ENCODE peak calls at places on chromosome 5, in five cellular contexts. B is lower leg skin, N is fibroblast of mammary gland, Q is GM12865, M is tibial artery. T is an unnamed sample.

GRCh38 chr5:141637266-141637692 is 482 bp downstream of the RELL2 start:
- DNase-seq in B (peak), N (no peak), Q (peak), M (no peak), T (no peak)

GRCh38 chr5:122972877-122973276 is 63.6 kb downstream of the PPIC start:
- DNase-seq in B (no peak), N (peak), Q (no peak), M (no peak), T (no peak)

GRCh38 chr5:75337366-75338021 is 474 bp downstream of the HMGCR start:
- DNase-seq in B (peak), N (peak), Q (peak), M (peak), T (peak)

GRCh38 chr5:157130933-157131332 is 11.7 kb downstream of the MED7 start:
- DNase-seq in B (no peak), N (no peak), Q (peak), M (no peak), T (no peak)

GRCh38 chr5:143536364-143536763 is 132.9 kb upstream of the NR3C1 start:
- DNase-seq in B (no peak), N (peak), Q (no peak), M (peak), T (no peak)

GRCh38 chr5:87541033-87541432 is 128.3 kb upstream of the CCNH start:
- DNase-seq in B (no peak), N (peak), Q (peak), M (no peak), T (peak)

GRCh38 chr5:92070786-92071185 is 687.7 kb upstream of the ARRDC3 start:
- DNase-seq in B (no peak), N (no peak), Q (no peak), M (no peak), T (no peak)

GRCh38 chr5:131952286-131952857 is 6.9 kb upstream of the MEIKIN start:
- DNase-seq in B (no peak), N (peak), Q (no peak), M (no peak), T (no peak)

GRCh38 chr5:134138416-134139376 is 24.2 kb downstream of the TCF7 start:
- DNase-seq in B (peak), N (peak), Q (peak), M (no peak), T (peak)

GRCh38 chr5:142852361-142852760 is 82.2 kb downstream of the ARHGAP26 start:
- DNase-seq in B (no peak), N (no peak), Q (no peak), M (no peak), T (no peak)

GRCh38 chr5:5335708-5336211 is 86.7 kb upstream of the ICE1 start:
- DNase-seq in B (no peak), N (peak), Q (no peak), M (no peak), T (no peak)

GRCh38 chr5:1727571-1727970 is 72.1 kb downstream of the MRPL36 start:
- DNase-seq in B (peak), N (no peak), Q (no peak), M (peak), T (peak)

GRCh38 chr5:27241564-27242257 is 203.3 kb upstream of the CDH9 start:
- DNase-seq in B (no peak), N (peak), Q (no peak), M (no peak), T (no peak)

GRCh38 chr5:168288349-168289245 is 2.8 kb upstream of the WWC1 start:
- DNase-seq in B (no peak), N (no peak), Q (no peak), M (no peak), T (peak)

GRCh38 chr5:96292582-96293247 is 140.3 kb downstream of the PCSK1 start:
- DNase-seq in B (no peak), N (peak), Q (no peak), M (peak), T (no peak)

GRCh38 chr5:3393122-3393963 is 202.3 kb upstream of the IRX1 start:
- DNase-seq in B (no peak), N (no peak), Q (no peak), M (no peak), T (no peak)

GRCh38 chr5:91126448-91126847 is 256.7 kb downstream of the ARRDC3 start:
- DNase-seq in B (no peak), N (peak), Q (no peak), M (no peak), T (no peak)

GRCh38 chr5:175825906-175826305 is 45.5 kb upstream of the CPLX2 start:
- DNase-seq in B (no peak), N (no peak), Q (no peak), M (no peak), T (no peak)

GRCh38 chr5:53427965-53428364 is 52.5 kb upstream of the FST start:
- DNase-seq in B (no peak), N (no peak), Q (no peak), M (no peak), T (no peak)
- H3K4me3 ChIP-seq in B (no peak), N (no peak), Q (no peak), M (no peak), T (no peak)

DNA sequence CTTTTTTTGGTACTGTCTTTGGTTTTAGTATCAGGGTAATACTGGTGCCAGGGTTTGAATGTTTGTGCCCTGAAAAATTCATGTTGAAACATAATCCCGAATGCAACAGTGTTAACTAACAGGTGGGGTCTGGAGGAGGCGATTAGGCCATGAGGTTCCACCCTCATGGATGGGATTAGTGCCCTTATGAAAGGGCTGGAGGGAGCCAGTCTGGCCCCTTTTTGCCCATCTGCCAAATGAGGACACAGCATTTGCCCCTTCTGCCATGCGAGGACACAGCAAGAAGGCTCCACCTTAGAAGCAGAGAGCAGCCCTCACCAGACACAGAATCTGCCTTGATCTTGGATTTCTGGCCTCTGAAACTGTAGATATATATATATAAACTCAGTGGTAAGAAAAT is 32.6 kb upstream of the RNF130 start:
- DNase-seq in B (peak), N (no peak), Q (no peak), M (peak), T (peak)
- H3K4me3 ChIP-seq in B (no peak), N (no peak), Q (no peak), M (no peak), T (no peak)

GRCh38 chr5:35230043-35230611 is at the start of gene PRLR:
- DNase-seq in B (peak), N (peak), Q (peak), M (peak), T (peak)
- H3K4me3 ChIP-seq in B (peak), N (no peak), Q (peak), M (peak), T (peak)

GRCh38 chr5:106875591-106876297 is 795.0 kb downstream of the EFNA5 start:
- DNase-seq in B (no peak), N (peak), Q (peak), M (no peak), T (no peak)
- H3K4me3 ChIP-seq in B (no peak), N (no peak), Q (no peak), M (no peak), T (no peak)

GRCh38 chr5:115813719-115814118 is 2.7 kb downstream of the CDO1 start:
- DNase-seq in B (no peak), N (no peak), Q (no peak), M (no peak), T (no peak)

GRCh38 chr5:115815006-115815692 is 1.3 kb downstream of the CDO1 start:
- DNase-seq in B (no peak), N (peak), Q (no peak), M (no peak), T (no peak)

GRCh38 chr5:115818821-115819220 is 2.4 kb upstream of the CDO1 start:
- DNase-seq in B (no peak), N (no peak), Q (no peak), M (no peak), T (no peak)

GRCh38 chr5:115816226-115817042 is at the start of gene CDO1:
- DNase-seq in B (peak), N (peak), Q (no peak), M (peak), T (no peak)

GRCh38 chr5:115815693-115816225 is 700 bp downstream of the CDO1 start:
- DNase-seq in B (no peak), N (peak), Q (no peak), M (peak), T (no peak)
- H3K4me3 ChIP-seq in B (peak), N (peak), Q (no peak), M (peak), T (peak)

T was measured in breast epithelium.